ENCODE peak calls at places on chromosomes 7 and 10, in eight cellular contexts. I is GM12864; R is SK-N-SH; L is fibroblast of lung; B is CD4-positive, CD25-positive, alpha-beta regulatory T cell; S is Panc1; U is cardiac fibroblast; V is iPS DF 6.9. D is an unnamed sample.
A peak's percentile ranks its signal among the peaks of the same experiment; 100 is the strongest.

GRCh38 chr10:68594405-68594804 is 34.3 kb downstream of the TET1 start:
- DNase-seq in I (no peak), L (peak; percentile 81), B (no peak), S (no peak), R (no peak), V (no peak), U (peak; percentile 70), D (peak; percentile 62)

GRCh38 chr7:158955932-158956804 is 99.8 kb downstream of the DYNC2I1 start:
- DNase-seq in R (peak; percentile 30), V (no peak), U (no peak), L (no peak), I (no peak), S (no peak), B (no peak), D (no peak)

GRCh38 chr10:88253-88652 is 39.2 kb upstream of the TUBB8 start:
- DNase-seq in B (no peak), U (no peak), L (no peak), S (no peak), R (no peak), V (no peak), I (no peak), D (no peak)

GRCh38 chr10:62017141-62017870 is 115.8 kb downstream of the ARID5B start:
- DNase-seq in S (no peak), U (no peak), L (peak; percentile 68), V (no peak), R (no peak), I (no peak), B (no peak), D (no peak)

GRCh38 chr7:131649003-131649541 is 92.6 kb upstream of the PODXL start:
- DNase-seq in S (no peak), L (no peak), U (peak; percentile 32), B (no peak), V (no peak), R (no peak), I (no peak), D (no peak)

GRCh38 chr7:131897016-131897789 is 340.8 kb upstream of the PODXL start:
- DNase-seq in U (peak; percentile 52), I (no peak), R (peak; percentile 16), V (no peak), B (no peak), S (no peak), L (peak; percentile 26), D (peak; percentile 7)

GRCh38 chr7:157010588-157011332 is at the start of gene MNX1:
- DNase-seq in B (peak; percentile 62), V (no peak), S (no peak), U (peak; percentile 10), R (peak; percentile 71), L (no peak), I (peak; percentile 33), D (peak; percentile 22)

GRCh38 chr7:44473295-44473694 is 17.2 kb downstream of the NUDCD3 start:
- DNase-seq in S (no peak), I (no peak), V (no peak), L (no peak), R (no peak), U (peak; percentile 41), B (no peak), D (peak; percentile 30)

GRCh38 chr7:121531175-121532070 is 135.3 kb upstream of the FAM3C start:
- DNase-seq in U (peak; percentile 29), L (no peak), I (no peak), B (no peak), V (no peak), R (no peak), S (no peak), D (no peak)

GRCh38 chr10:7836571-7836970 is 18.3 kb downstream of the TAF3 start:
- DNase-seq in L (no peak), U (no peak), R (no peak), S (no peak), I (no peak), B (no peak), V (no peak), D (no peak)

GRCh38 chr10:95688648-95689047 is 5.1 kb downstream of the TCTN3 start:
- DNase-seq in I (no peak), V (no peak), S (no peak), L (no peak), R (no peak), U (no peak), B (peak; percentile 33), D (no peak)

GRCh38 chr10:17668435-17669184 is 24.7 kb downstream of the STAM start:
- DNase-seq in R (no peak), V (no peak), U (no peak), L (no peak), I (no peak), S (no peak), B (peak; percentile 58), D (no peak)

GRCh38 chr10:44233561-44234470 is 151.1 kb downstream of the CXCL12 start:
- DNase-seq in B (no peak), L (peak; percentile 59), I (no peak), S (no peak), U (peak; percentile 46), V (no peak), R (no peak), D (no peak)

GRCh38 chr7:106056513-106057203 is 55.5 kb downstream of the SYPL1 start:
- DNase-seq in I (no peak), B (peak; percentile 76), S (peak; percentile 60), U (peak; percentile 85), V (peak; percentile 64), L (peak; percentile 77), R (peak; percentile 88), D (peak; percentile 57)

GRCh38 chr10:46518028-46518725 is 38.3 kb downstream of the GPRIN2 start:
- DNase-seq in B (no peak), I (no peak), V (no peak), L (no peak), U (no peak), S (no peak), R (no peak), D (no peak)

GRCh38 chr7:142355328-142355727 is 97.5 kb upstream of the PRSS58 start:
- DNase-seq in R (no peak), V (no peak), U (no peak), B (no peak), L (no peak), S (no peak), I (no peak), D (peak; percentile 17)

GRCh38 chr7:106717254-106717996 is 56.5 kb upstream of the CCDC71L start:
- DNase-seq in S (no peak), I (no peak), V (no peak), U (peak; percentile 23), B (no peak), L (no peak), R (no peak), D (peak; percentile 23)

GRCh38 chr10:103204353-103205255 is 11.5 kb upstream of the NT5C2 start:
- DNase-seq in U (no peak), V (peak; percentile 96), R (no peak), S (no peak), L (no peak), B (no peak), I (no peak), D (no peak)

GRCh38 chr7:158423190-158423555 is 164.4 kb downstream of the PTPRN2 start:
- DNase-seq in R (no peak), S (no peak), B (no peak), V (no peak), U (no peak), L (no peak), I (no peak), D (no peak)

DNA sequence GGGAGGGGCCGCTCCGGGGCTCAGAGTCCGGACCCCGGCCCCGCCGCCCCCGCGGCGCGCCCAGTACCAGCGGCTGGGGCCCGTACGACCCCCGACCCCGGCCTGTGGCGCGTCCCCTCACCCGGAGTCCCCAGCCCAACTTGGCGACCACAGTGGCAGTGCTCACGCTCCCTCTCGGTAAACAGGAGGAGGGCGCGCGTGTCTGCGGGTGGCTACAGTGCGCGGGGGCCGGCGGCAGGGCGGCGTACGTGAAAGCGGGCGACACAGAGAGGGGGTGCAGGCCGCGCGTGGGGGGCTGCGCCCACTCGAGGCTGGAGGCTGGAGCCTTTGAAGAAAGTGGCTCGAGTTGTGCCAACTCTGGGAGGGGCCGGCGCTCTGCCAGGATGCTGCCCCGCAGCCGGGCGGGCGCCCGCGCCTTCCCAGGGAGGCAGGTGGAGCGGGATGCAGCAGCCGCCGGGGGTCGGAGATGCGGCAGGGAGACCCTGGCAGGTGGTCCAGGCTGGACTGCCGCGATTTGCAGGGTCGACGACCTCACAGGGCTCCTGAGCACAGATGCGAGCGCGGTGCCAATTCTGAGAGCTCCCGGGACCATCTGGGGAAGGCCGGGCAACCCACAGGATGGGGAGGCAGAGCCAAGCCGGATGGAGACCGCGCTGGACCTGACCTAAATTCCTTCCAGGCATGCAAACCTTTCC is 655 bp downstream of the PTPRE start:
- DNase-seq in I (no peak), B (no peak), R (peak; percentile 67), U (peak; percentile 72), V (no peak), L (peak; percentile 18), S (no peak), D (peak; percentile 6)
- H3K4me3 ChIP-seq in I (no peak overlapping the region), B (no peak overlapping the region), R (peak overlapping the region; percentile 77), U (peak overlapping the region; percentile 53), V (peak overlapping the region; percentile 63), L (peak overlapping the region; percentile 16), S (peak overlapping the region; percentile 48), D (peak overlapping the region; percentile 36)

GRCh38 chr7:4768597-4769569 is 6.5 kb upstream of the AP5Z1 start:
- DNase-seq in B (no peak), S (no peak), V (no peak), U (no peak), L (no peak), I (no peak), R (no peak), D (no peak)
- H3K4me3 ChIP-seq in B (no peak overlapping the region), S (no peak overlapping the region), V (no peak overlapping the region), U (no peak overlapping the region), L (no peak overlapping the region), I (no peak overlapping the region), R (no peak overlapping the region), D (no peak overlapping the region)

GRCh38 chr10:32950457-32951109 is 7.4 kb downstream of the ITGB1 start:
- DNase-seq in I (no peak), S (no peak), U (no peak), R (no peak), L (no peak), B (no peak), V (no peak), D (no peak)
- H3K4me3 ChIP-seq in I (no peak overlapping the region), S (peak overlapping the region; percentile 21), U (no peak overlapping the region), R (peak overlapping the region; percentile 26), L (peak overlapping the region; percentile 23), B (peak overlapping the region; percentile 99), V (no peak overlapping the region), D (no peak overlapping the region)

DNA sequence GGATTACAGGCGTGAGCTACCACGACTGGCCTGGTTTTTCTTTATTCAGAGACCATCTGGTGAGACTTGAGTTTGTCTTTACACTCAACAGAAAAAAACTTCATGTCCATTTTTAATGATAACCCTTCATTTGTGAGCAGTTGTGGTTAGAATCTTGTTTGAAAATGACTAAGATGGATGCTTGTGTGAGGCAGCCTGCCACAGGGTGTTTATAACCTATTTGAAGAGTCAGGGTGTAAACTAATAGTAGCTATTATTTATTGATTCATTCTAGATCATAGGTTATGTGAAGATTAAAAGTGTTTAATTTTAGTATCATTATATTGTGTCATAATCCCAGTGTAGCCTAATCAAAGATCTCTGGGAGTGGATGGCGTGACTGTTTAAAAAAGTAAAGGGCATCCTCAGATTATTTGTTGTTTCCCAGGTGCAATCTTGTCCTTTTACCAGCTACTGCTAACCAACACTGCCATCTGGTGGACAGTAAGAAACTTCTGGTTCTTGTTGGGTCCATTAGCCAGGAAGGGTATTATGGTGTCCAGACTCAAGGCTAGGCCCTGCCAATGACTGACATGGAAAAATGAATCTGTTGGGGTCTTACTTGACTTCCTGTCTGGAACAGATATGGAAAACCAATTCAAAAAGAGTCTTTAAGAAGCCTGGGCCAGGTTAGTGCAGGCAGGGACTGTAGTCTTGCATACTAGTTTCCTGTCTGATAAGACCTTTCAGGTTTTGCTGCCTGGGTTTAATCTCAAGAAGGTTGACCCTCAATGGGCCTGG is 24.9 kb downstream of the NRBF2 start:
- DNase-seq in I (peak; percentile 85), U (peak; percentile 94), B (peak; percentile 87), V (peak; percentile 79), R (peak; percentile 54), L (peak; percentile 95), S (peak; percentile 74), D (peak; percentile 73)
- H3K4me3 ChIP-seq in I (no peak overlapping the region), U (no peak overlapping the region), B (no peak overlapping the region), V (no peak overlapping the region), R (no peak overlapping the region), L (no peak overlapping the region), S (no peak overlapping the region), D (no peak overlapping the region)

D was measured in foreskin fibroblast.